ENCODE peak calls at places on chromosomes 16 and 17, in five cellular contexts. Q is esophagus squamous epithelium, W is heart left ventricle, L is uterus, J is H1. P is an unnamed sample.

GRCh38 chr16:68517606-68518161 is 21.4 kb upstream of the ZFP90 start:
- DNase-seq in J (no peak), L (no peak), W (no peak), Q (no peak), P (no peak)

GRCh38 chr17:73506470-73507435 is 137.5 kb downstream of the SDK2 start:
- DNase-seq in W (no peak), J (no peak), Q (no peak), L (no peak), P (no peak)

GRCh38 chr17:27247958-27248342 is 46.0 kb upstream of the WSB1 start:
- DNase-seq in Q (no peak), W (no peak), L (no peak), J (no peak), P (no peak)

GRCh38 chr17:81868674-81869220 is 2.4 kb downstream of the ARHGDIA start:
- DNase-seq in W (peak), Q (no peak), J (no peak), L (peak), P (no peak)

GRCh38 chr17:82356028-82356427 is 3.0 kb upstream of the TEX19 start:
- DNase-seq in L (no peak), J (no peak), Q (no peak), W (no peak), P (no peak)

GRCh38 chr16:71246309-71246708 is 15.8 kb upstream of the HYDIN start:
- DNase-seq in Q (no peak), L (no peak), W (no peak), J (no peak), P (no peak)

GRCh38 chr17:77096570-77097214 is 44.1 kb upstream of the SEC14L1 start:
- DNase-seq in W (peak), J (no peak), Q (no peak), L (peak), P (peak)

GRCh38 chr17:77210331-77210730 is 69.6 kb downstream of the SEC14L1 start:
- DNase-seq in Q (no peak), J (no peak), L (no peak), W (no peak), P (no peak)

GRCh38 chr17:39196191-39196819 is 1.2 kb downstream of the CACNB1 start:
- DNase-seq in Q (no peak), W (no peak), L (no peak), J (no peak), P (no peak)

GRCh38 chr16:68068926-68069325 is 16.2 kb upstream of the NFATC3 start:
- DNase-seq in Q (no peak), W (no peak), J (no peak), L (no peak), P (no peak)

GRCh38 chr17:39236383-39236927 is 10.7 kb upstream of the STAC2 start:
- DNase-seq in J (no peak), W (no peak), L (no peak), Q (no peak), P (no peak)

GRCh38 chr16:74758801-74759200 is 15.8 kb downstream of the FA2H start:
- DNase-seq in Q (no peak), J (no peak), L (no peak), W (no peak), P (no peak)

GRCh38 chr16:83878838-83879237 is 20.1 kb upstream of the MLYCD start:
- DNase-seq in W (no peak), J (no peak), Q (no peak), L (no peak), P (no peak)

GRCh38 chr16:64153718-64154117 is 968.1 kb downstream of the CDH11 start:
- DNase-seq in J (no peak), L (no peak), W (no peak), Q (no peak), P (no peak)

GRCh38 chr17:49290690-49291326 is 60.2 kb upstream of the PHOSPHO1 start:
- DNase-seq in Q (no peak), L (no peak), J (no peak), W (no peak), P (peak)

GRCh38 chr16:83409347-83409746 is 398.4 kb upstream of the HSBP1 start:
- DNase-seq in J (no peak), W (no peak), L (no peak), Q (no peak), P (no peak)

GRCh38 chr16:83727751-83728352 is 79.9 kb upstream of the HSBP1 start:
- DNase-seq in L (no peak), W (no peak), Q (no peak), J (no peak), P (no peak)

GRCh38 chr17:50501906-50502642 is 6.2 kb upstream of the MYCBPAP start:
- DNase-seq in Q (no peak), J (no peak), L (no peak), W (no peak), P (no peak)

GRCh38 chr17:38605852-38606645 is at the start of gene SRCIN1:
- DNase-seq in Q (no peak), W (peak), L (peak), J (no peak), P (peak)

GRCh38 chr17:76577876-76578275 is 7.8 kb downstream of the ST6GALNAC2 start:
- DNase-seq in W (no peak), Q (no peak), L (no peak), J (no peak), P (no peak)

GRCh38 chr16:83549836-83550569 is 257.8 kb upstream of the HSBP1 start:
- DNase-seq in W (no peak), Q (no peak), J (no peak), L (no peak), P (no peak)

GRCh38 chr17:81537343-81537855 is 9.2 kb downstream of the FSCN2 start:
- DNase-seq in L (no peak), J (no peak), W (no peak), Q (no peak), P (peak)

GRCh38 chr17:231966-232807 is 50.7 kb upstream of the DOC2B start:
- DNase-seq in J (no peak), W (no peak), Q (no peak), L (peak), P (no peak)

GRCh38 chr17:48376926-48377325 is 53.1 kb downstream of the SKAP1 start:
- DNase-seq in L (no peak), J (no peak), Q (no peak), W (no peak), P (no peak)

GRCh38 chr17:43360376-43360738 is 38.4 kb upstream of the ARL4D start:
- DNase-seq in W (no peak), J (no peak), Q (no peak), L (peak), P (no peak)

GRCh38 chr16:66800856-66801255 is 528 bp downstream of the TERB1 start:
- DNase-seq in Q (no peak), W (no peak), J (no peak), L (no peak), P (peak)

GRCh38 chr17:4931974-4932373 is at the start of gene GP1BA:
- DNase-seq in L (no peak), W (no peak), J (no peak), Q (no peak), P (no peak)

GRCh38 chr16:85928411-85928820 is 29.5 kb downstream of the IRF8 start:
- DNase-seq in Q (no peak), W (peak), J (no peak), L (peak), P (peak)

GRCh38 chr17:63702223-63702577 is 2.3 kb upstream of the LIMD2 start:
- DNase-seq in W (no peak), Q (no peak), L (no peak), J (no peak), P (peak)

GRCh38 chr16:86395477-86395876 is 114.8 kb upstream of the FOXF1 start:
- DNase-seq in W (no peak), Q (no peak), L (no peak), J (no peak), P (no peak)

GRCh38 chr16:69839240-69839688 is 77.1 kb downstream of the WWP2 start:
- DNase-seq in L (no peak), Q (no peak), J (no peak), W (no peak), P (peak)
- TF ChIP-seq POLR2A in L (no peak), Q (no peak), J (no peak), W (no peak), P (no peak)

GRCh38 chr16:31132303-31132978 is 3.1 kb downstream of the PRSS8 start:
- DNase-seq in Q (no peak), J (no peak), L (no peak), W (no peak), P (no peak)
- TF ChIP-seq POLR2A in Q (no peak), J (no peak), L (no peak), W (no peak), P (no peak)

GRCh38 chr16:30902070-30902972 is 5.9 kb downstream of the CTF1 start:
- DNase-seq in L (no peak), Q (no peak), W (peak), J (no peak), P (peak)
- TF ChIP-seq POLR2A in L (no peak), Q (no peak), W (no peak), J (no peak), P (no peak)

GRCh38 chr16:88570691-88571092 is 489 bp downstream of the ZC3H18 start:
- DNase-seq in L (no peak), J (no peak), W (no peak), Q (no peak), P (peak)

GRCh38 chr16:88566158-88566557 is 4.0 kb upstream of the ZC3H18 start:
- DNase-seq in J (no peak), L (no peak), W (no peak), Q (no peak), P (no peak)

GRCh38 chr16:88569614-88569984 is 604 bp upstream of the ZC3H18 start:
- DNase-seq in L (no peak), W (peak), J (no peak), Q (no peak), P (no peak)

GRCh38 chr16:88568710-88569613 is 1.2 kb upstream of the ZC3H18 start:
- DNase-seq in W (no peak), Q (no peak), L (no peak), J (no peak), P (no peak)

GRCh38 chr16:88569985-88570690 is at the start of gene ZC3H18:
- DNase-seq in Q (peak), W (peak), L (peak), J (peak), P (peak)
- TF ChIP-seq POLR2A in Q (peak), W (no peak), L (peak), J (no peak), P (no peak)

DNA sequence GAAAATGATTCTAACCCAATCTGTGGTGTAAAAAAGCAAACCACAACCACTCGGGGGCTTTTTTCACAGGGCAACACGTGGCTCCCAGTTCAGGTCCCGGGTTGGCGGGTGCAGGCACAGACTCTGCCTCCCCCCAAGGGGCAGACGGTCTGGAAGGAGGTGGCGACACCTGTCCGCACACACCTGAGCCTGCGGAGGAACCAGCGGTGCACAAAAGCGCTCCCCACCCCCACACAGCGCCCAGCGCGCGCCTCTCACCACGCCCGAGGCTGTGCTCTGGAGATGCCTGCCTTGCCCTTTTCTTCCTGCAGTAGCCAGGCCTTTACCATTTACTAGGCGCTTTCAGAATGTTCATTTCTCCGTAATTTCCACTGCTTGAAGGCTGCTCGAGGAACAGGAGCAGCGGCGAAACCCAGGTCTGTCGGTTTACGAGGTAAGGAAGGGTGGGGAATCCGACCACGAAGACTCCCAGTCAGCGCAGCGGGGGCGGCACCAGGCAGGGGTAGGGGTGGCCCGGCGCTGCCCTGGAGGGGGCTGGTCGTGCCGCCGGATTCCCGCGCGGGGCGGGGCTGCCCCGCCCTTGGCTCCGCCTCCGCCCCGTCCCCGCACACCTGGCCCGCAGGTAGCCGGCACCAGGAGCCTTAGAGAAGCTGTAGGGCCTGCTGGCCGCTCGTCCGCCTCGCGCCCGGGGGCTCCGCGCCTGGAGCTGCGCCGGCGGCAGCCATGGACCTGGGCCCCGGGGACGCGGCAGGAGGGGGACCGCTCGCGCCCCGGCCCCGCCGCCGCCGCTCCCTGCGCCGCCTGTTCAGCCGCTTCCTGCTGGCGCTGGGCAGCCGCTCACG is at the start of gene USP43:
- DNase-seq in W (no peak), J (no peak), Q (no peak), L (no peak), P (peak)
- TF ChIP-seq POLR2A in W (no peak), J (peak), Q (peak), L (peak), P (no peak)

DNA sequence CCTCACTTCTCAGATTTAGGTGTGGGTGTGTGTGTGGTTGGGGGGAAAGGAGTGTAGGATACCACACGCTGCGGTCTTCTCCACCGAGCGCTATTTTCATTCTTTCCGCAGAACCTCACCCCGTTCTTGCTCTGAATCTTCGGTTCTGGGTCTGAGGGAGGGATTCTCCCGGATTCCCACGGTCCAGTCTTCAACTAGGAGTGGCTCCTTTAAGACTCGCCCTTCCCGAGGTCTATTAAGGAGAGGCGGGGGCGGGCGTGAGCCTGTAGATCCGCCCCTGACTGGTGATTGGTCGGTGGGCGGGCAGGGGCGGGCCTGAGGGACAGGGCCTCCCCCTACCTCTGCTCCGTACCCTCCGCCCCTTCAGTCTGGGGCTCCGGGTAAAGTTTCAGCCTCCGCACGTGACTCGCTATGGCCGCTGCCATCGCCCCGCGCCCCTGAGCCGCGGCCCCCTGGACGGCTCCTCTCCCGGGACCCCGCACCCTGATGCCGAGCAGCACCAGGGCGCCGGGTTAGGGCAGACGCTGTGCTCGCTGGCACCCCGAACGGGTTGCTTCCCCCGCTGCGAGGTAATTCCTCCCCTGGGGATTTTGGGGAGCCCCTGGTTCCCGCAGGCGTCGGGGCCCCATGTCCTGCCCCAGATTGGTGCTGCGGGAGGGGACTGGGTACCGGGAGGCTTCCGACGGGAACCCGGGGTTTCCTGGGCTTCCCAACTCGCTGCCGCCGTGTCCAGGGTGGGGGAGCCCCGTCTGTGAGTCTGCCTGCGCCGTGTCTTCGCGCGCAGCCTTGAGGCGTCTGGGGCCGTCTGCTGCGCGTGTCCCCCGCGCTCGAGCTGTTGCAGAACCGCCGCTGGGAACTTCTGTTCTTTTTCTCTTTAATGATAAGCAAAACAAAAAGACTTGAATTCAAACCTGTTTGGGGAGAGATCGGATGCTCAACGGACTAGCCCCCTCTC is 9.2 kb downstream of the RARA start:
- DNase-seq in Q (peak), J (peak), W (peak), L (peak), P (peak)
- TF ChIP-seq POLR2A in Q (peak), J (no peak), W (peak), L (peak), P (peak)

P was measured in testis.